ENCODE peak calls at places on chromosome 22, in ten cellular contexts. L is neural progenitor cell, X is mesenchymal stem cell, C is fibroblast of lung, Q is mammary epithelial cell, D is astrocyte, P is endothelial cell of umbilical vein, B is IMR-90, J is Karpas-422, K is keratinocyte. O is an unnamed sample.

GRCh38 chr22:46673205-46673604 is 53.0 kb downstream of the GRAMD4 start:
- DNase-seq in L (no peak), X (no peak), C (no peak), Q (no peak), D (no peak), P (no peak), B (no peak), J (no peak), K (no peak), O (no peak)

GRCh38 chr22:19195796-19196731 is 17.5 kb upstream of the SLC25A1 start:
- DNase-seq in L (no peak), X (no peak), C (no peak), Q (no peak), D (no peak), P (no peak), B (no peak), J (no peak), K (no peak), O (no peak)

GRCh38 chr22:43060213-43060612 is 29.0 kb downstream of the TTLL1 start:
- DNase-seq in L (peak; percentile 67), X (peak; percentile 15), C (no peak), Q (no peak), D (no peak), P (peak; percentile 35), B (no peak), J (peak; percentile 74), K (no peak), O (no peak)

GRCh38 chr22:42074153-42074750 is at the start of gene PHETA2:
- DNase-seq in L (peak; percentile 32), X (no peak), C (peak; percentile 51), Q (no peak), D (no peak), P (peak; percentile 49), B (peak; percentile 25), J (no peak), K (no peak), O (no peak)

GRCh38 chr22:43152355-43153071 is 1.2 kb downstream of the TSPO start:
- DNase-seq in L (no peak), X (peak; percentile 55), C (peak; percentile 55), Q (peak; percentile 68), D (peak; percentile 27), P (peak; percentile 67), B (peak; percentile 22), J (no peak), K (no peak), O (no peak)

GRCh38 chr22:40263191-40263590 is 83.1 kb upstream of the ADSL start:
- DNase-seq in L (no peak), X (peak; percentile 38), C (no peak), Q (no peak), D (no peak), P (peak; percentile 80), B (no peak), J (no peak), K (no peak), O (no peak)

GRCh38 chr22:29933619-29934018 is 50.6 kb downstream of the MTMR3 start:
- DNase-seq in L (no peak), X (no peak), C (no peak), Q (no peak), D (no peak), P (no peak), B (no peak), J (no peak), K (no peak), O (no peak)

GRCh38 chr22:32904044-32904443 is 102.5 kb downstream of the TIMP3 start:
- DNase-seq in L (peak; percentile 60), X (peak; percentile 54), C (peak; percentile 50), Q (peak; percentile 39), D (peak; percentile 36), P (no peak), B (peak; percentile 35), J (peak; percentile 56), K (no peak), O (no peak)

GRCh38 chr22:24059121-24059520 is 48.0 kb downstream of the CABIN1 start:
- DNase-seq in L (no peak), X (peak; percentile 52), C (peak; percentile 99), Q (no peak), D (peak; percentile 99), P (peak; percentile 72), B (peak; percentile 99), J (no peak), K (no peak), O (no peak)

GRCh38 chr22:42929838-42930155 is 72.7 kb upstream of the ARFGAP3 start:
- DNase-seq in L (no peak), X (no peak), C (no peak), Q (no peak), D (no peak), P (no peak), B (no peak), J (no peak), K (no peak), O (no peak)

GRCh38 chr22:49382451-49382735 is 445.3 kb downstream of the BRD1 start:
- DNase-seq in L (no peak), X (no peak), C (no peak), Q (no peak), D (no peak), P (no peak), B (no peak), J (no peak), K (no peak), O (no peak)

GRCh38 chr22:49380095-49380827 is 447.4 kb downstream of the BRD1 start:
- DNase-seq in L (no peak), X (no peak), C (no peak), Q (no peak), D (no peak), P (no peak), B (no peak), J (peak; percentile 95), K (no peak), O (no peak)

GRCh38 chr22:49377306-49377705 is 450.4 kb downstream of the BRD1 start:
- DNase-seq in L (no peak), X (no peak), C (no peak), Q (no peak), D (no peak), P (no peak), B (no peak), J (no peak), K (no peak), O (no peak)

GRCh38 chr22:49381595-49382450 is 445.9 kb downstream of the BRD1 start:
- DNase-seq in L (no peak), X (no peak), C (no peak), Q (no peak), D (no peak), P (no peak), B (no peak), J (no peak), K (no peak), O (no peak)

GRCh38 chr22:49380828-49381114 is 446.9 kb downstream of the BRD1 start:
- DNase-seq in L (no peak), X (no peak), C (no peak), Q (no peak), D (no peak), P (no peak), B (no peak), J (no peak), K (no peak), O (no peak)
- H3K9ac ChIP-seq in L (no peak overlapping the region), X (no peak overlapping the region), C (no peak overlapping the region), Q (no peak overlapping the region), D (no peak overlapping the region), P (no peak overlapping the region), B (no peak overlapping the region), J (peak overlapping the region; percentile 26), K (no peak overlapping the region), O (no peak overlapping the region)

DNA sequence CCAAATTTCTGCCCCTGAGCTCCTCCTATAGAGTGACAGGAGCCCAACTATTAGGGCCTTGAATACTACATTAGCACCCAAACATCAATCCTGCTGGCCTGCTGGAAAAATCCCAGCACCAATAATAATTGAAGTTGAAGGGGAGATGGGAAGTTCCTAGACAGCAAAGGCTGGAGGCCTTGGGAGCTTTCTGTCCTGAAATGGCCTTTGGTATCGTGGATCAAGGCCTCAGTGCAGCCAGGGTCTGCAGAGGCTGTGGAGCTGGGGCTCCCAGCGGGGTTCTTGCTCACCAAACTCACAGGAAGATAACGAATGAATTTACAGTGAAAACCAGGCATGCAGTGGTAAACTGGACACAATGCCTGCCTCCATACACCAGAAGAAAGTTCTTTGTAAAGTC is 9.2 kb upstream of the MICALL1 start:
- DNase-seq in L (peak; percentile 23), X (no peak), C (no peak), Q (no peak), D (no peak), P (no peak), B (no peak), J (no peak), K (no peak), O (no peak)
- H3K27ac ChIP-seq in L (peak overlapping the region; percentile 69), X (peak overlapping the region; percentile 6), C (no peak overlapping the region), Q (peak overlapping the region; percentile 96), D (no peak overlapping the region), P (no peak overlapping the region), B (no peak overlapping the region), J (no peak overlapping the region), K (peak overlapping the region; percentile 88), O (peak overlapping the region; percentile 42)

DNA sequence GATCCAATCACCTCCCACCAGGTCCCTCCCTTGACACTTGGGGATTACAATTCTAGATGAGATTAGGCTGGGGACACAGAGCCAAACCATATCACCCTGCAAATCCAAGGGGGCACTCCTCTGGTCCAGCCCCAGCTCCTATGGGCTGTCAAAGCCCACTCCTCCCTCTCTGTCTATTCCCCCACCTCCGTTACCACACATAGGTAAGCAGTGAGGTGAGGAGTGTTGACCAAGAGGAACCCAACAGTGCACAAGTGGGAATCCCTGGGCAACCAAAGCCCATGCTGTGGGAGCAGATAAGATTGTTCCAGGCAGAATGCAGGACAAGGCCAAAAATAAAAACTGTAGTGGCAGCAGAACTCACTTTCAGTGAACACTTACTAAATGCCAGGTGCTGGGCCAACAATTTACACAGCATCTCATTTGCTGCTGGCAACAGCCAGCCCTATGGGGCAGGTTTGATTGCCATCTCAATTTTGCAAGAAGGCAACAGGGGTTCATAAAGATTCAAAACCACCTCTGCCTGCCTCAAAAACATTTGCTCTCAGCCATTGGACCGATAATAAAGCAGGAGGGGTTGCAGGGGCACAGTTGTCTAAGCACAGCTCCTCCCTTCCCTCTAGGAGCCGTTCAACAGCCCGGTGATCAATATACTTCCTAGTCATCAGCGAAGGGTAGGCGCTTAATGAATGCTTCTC is 8.9 kb downstream of the SDF2L1 start:
- DNase-seq in L (peak; percentile 48), X (no peak), C (no peak), Q (no peak), D (no peak), P (no peak), B (no peak), J (no peak), K (no peak), O (no peak)
- H3K9ac ChIP-seq in L (peak overlapping the region; percentile 40), X (peak overlapping the region; percentile 85), C (no peak overlapping the region), Q (peak overlapping the region; percentile 24), D (peak overlapping the region; percentile 78), P (peak overlapping the region; percentile 78), B (peak overlapping the region; percentile 43), J (peak overlapping the region; percentile 80), K (peak overlapping the region; percentile 72), O (peak overlapping the region; percentile 86)

DNA sequence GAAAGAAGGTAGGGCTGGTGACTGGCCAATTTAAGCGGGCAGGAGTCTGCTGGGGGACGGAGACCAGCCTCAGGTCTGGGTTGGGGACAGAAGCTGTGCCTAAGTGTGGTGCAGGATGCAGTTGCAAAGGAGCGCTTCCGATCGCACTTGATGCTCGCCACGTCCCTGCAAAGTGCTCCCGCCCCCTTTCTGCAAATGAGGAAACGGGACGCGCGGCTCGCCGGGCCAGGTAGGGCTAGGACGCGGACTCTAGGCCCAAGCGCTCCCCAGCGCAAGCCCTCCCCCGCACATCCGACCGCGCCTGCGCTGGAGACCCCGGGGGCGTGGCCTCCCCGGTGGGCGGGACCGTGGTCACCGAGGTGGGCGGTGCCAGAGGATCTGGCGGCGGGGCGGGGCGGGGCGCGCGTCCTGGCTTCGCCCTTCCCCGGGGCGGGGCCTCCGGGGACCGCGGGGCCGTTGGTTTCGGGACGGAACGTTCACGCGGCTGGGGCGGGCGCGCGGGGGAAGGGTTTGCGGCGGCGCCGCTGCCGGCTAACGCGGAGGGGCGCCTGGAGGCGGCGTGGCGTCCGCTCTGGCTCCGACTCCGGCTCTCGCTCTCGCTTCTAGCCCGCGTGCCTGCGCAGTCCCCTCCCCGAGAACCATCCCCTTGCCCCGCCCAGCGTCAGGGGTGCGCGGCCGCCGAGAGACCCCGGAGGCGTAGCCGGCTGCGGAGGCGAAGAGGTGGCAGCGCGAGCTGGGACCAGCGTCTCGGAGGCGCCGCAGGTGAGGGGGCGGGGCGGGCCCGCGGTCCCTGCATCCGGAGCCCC is at the start of gene FAM118A:
- DNase-seq in L (peak; percentile 97), X (peak; percentile 87), C (peak; percentile 82), Q (peak; percentile 94), D (peak; percentile 66), P (peak; percentile 91), B (peak; percentile 88), J (peak; percentile 97), K (no peak), O (no peak)
- H3K27ac ChIP-seq in L (no peak within 1 kb of the TSS), X (peak within 1 kb of the TSS; percentile 6), C (peak within 1 kb of the TSS; percentile 61), Q (peak within 1 kb of the TSS; percentile 67), D (peak within 1 kb of the TSS; percentile 62), P (peak within 1 kb of the TSS; percentile 66), B (peak within 1 kb of the TSS; percentile 90), J (peak within 1 kb of the TSS; percentile 58), K (peak within 1 kb of the TSS; percentile 66), O (peak within 1 kb of the TSS; percentile 73)